ENCODE peak calls at places on chromosomes 6 and 20, in ten cellular contexts. One of them, this sample, is unnamed.

GRCh38 chr6:166251655-166252054 is 56.5 kb downstream of the PRR18 start:
- DNase-seq in MV-4-11: no peak
- DNase-seq in choroid plexus epithelial cell: no peak
- DNase-seq in stimulated activated CD4-positive, alpha-beta T cell treated with anti-CD3 and anti-CD28 coated beads, Interleukin-12 subunit alpha, Interleukin-12 subunit beta, amount 100 ng/mL, for 4 hours: no peak
- DNase-seq in GM23248: no peak
- DNase-seq in GF-D8: no peak
- DNase-seq in fibroblast of lung: no peak
- DNase-seq in IMR-90: no peak
- DNase-seq in left colon: no peak
- DNase-seq in T-cell: no peak
- DNase-seq in this sample: no peak

GRCh38 chr6:125192610-125192930 is 39.0 kb downstream of the TPD52L1 start:
- DNase-seq in MV-4-11: no peak
- DNase-seq in choroid plexus epithelial cell: no peak
- DNase-seq in stimulated activated CD4-positive, alpha-beta T cell treated with anti-CD3 and anti-CD28 coated beads, Interleukin-12 subunit alpha, Interleukin-12 subunit beta, amount 100 ng/mL, for 4 hours: no peak
- DNase-seq in GM23248: no peak
- DNase-seq in GF-D8: no peak
- DNase-seq in fibroblast of lung: no peak
- DNase-seq in IMR-90: no peak
- DNase-seq in left colon: no peak
- DNase-seq in T-cell: no peak
- DNase-seq in this sample: no peak

GRCh38 chr6:26211963-26212362 is 124.7 kb downstream of the HFE start:
- DNase-seq in MV-4-11: peak; percentile 52
- DNase-seq in choroid plexus epithelial cell: no peak
- DNase-seq in stimulated activated CD4-positive, alpha-beta T cell treated with anti-CD3 and anti-CD28 coated beads, Interleukin-12 subunit alpha, Interleukin-12 subunit beta, amount 100 ng/mL, for 4 hours: no peak
- DNase-seq in GM23248: no peak
- DNase-seq in GF-D8: no peak
- DNase-seq in fibroblast of lung: no peak
- DNase-seq in IMR-90: no peak
- DNase-seq in left colon: no peak
- DNase-seq in T-cell: no peak
- DNase-seq in this sample: no peak

GRCh38 chr6:138101946-138102731 is 5.1 kb downstream of the PERP start:
- DNase-seq in MV-4-11: no peak
- DNase-seq in choroid plexus epithelial cell: peak; percentile 82
- DNase-seq in stimulated activated CD4-positive, alpha-beta T cell treated with anti-CD3 and anti-CD28 coated beads, Interleukin-12 subunit alpha, Interleukin-12 subunit beta, amount 100 ng/mL, for 4 hours: no peak
- DNase-seq in GM23248: peak; percentile 17
- DNase-seq in GF-D8: no peak
- DNase-seq in fibroblast of lung: no peak
- DNase-seq in IMR-90: no peak
- DNase-seq in left colon: no peak
- DNase-seq in T-cell: no peak
- DNase-seq in this sample: no peak

GRCh38 chr20:4060054-4060795 is 44.9 kb upstream of the RNF24 start:
- DNase-seq in MV-4-11: peak; percentile 72
- DNase-seq in choroid plexus epithelial cell: no peak
- DNase-seq in stimulated activated CD4-positive, alpha-beta T cell treated with anti-CD3 and anti-CD28 coated beads, Interleukin-12 subunit alpha, Interleukin-12 subunit beta, amount 100 ng/mL, for 4 hours: no peak
- DNase-seq in GM23248: no peak
- DNase-seq in GF-D8: peak; percentile 67
- DNase-seq in fibroblast of lung: no peak
- DNase-seq in IMR-90: no peak
- DNase-seq in left colon: peak; percentile 87
- DNase-seq in T-cell: no peak
- DNase-seq in this sample: no peak

GRCh38 chr6:36101691-36102090 is 28.6 kb upstream of the MAPK13 start:
- DNase-seq in MV-4-11: no peak
- DNase-seq in choroid plexus epithelial cell: no peak
- DNase-seq in stimulated activated CD4-positive, alpha-beta T cell treated with anti-CD3 and anti-CD28 coated beads, Interleukin-12 subunit alpha, Interleukin-12 subunit beta, amount 100 ng/mL, for 4 hours: no peak
- DNase-seq in GM23248: no peak
- DNase-seq in GF-D8: no peak
- DNase-seq in fibroblast of lung: no peak
- DNase-seq in IMR-90: no peak
- DNase-seq in left colon: no peak
- DNase-seq in T-cell: no peak
- DNase-seq in this sample: no peak

GRCh38 chr20:38187512-38187911 is 22.4 kb upstream of the TGM2 start:
- DNase-seq in MV-4-11: peak; percentile 12
- DNase-seq in choroid plexus epithelial cell: peak; percentile 56
- DNase-seq in stimulated activated CD4-positive, alpha-beta T cell treated with anti-CD3 and anti-CD28 coated beads, Interleukin-12 subunit alpha, Interleukin-12 subunit beta, amount 100 ng/mL, for 4 hours: no peak
- DNase-seq in GM23248: peak; percentile 79
- DNase-seq in GF-D8: no peak
- DNase-seq in fibroblast of lung: no peak
- DNase-seq in IMR-90: peak; percentile 43
- DNase-seq in left colon: no peak
- DNase-seq in T-cell: no peak
- DNase-seq in this sample: no peak

GRCh38 chr6:145668844-145669243 is 66.5 kb downstream of the EPM2A start:
- DNase-seq in MV-4-11: no peak
- DNase-seq in choroid plexus epithelial cell: no peak
- DNase-seq in stimulated activated CD4-positive, alpha-beta T cell treated with anti-CD3 and anti-CD28 coated beads, Interleukin-12 subunit alpha, Interleukin-12 subunit beta, amount 100 ng/mL, for 4 hours: no peak
- DNase-seq in GM23248: no peak
- DNase-seq in GF-D8: no peak
- DNase-seq in fibroblast of lung: no peak
- DNase-seq in IMR-90: no peak
- DNase-seq in left colon: no peak
- DNase-seq in T-cell: no peak
- DNase-seq in this sample: no peak

This sample was measured in smooth muscle cell of the brain vasculature.